ENCODE peak calls at places on chromosomes 7 and 10, in four cellular contexts. U is T-helper 9 cell; J is GM04504; A is stimulated activated CD8-positive, alpha-beta memory T cell treated with anti-CD3 and anti-CD28 coated beads, Interleukin-2, amount 100 ng/mL, for 1 hour. N is an unnamed sample.

GRCh38 chr7:92634924-92635519 is 44.8 kb upstream of the FAM133B start:
- DNase-seq in U (no peak), J (no peak), A (no peak), N (no peak)

GRCh38 chr10:96984512-96985225 is 152.6 kb downstream of the LCOR start:
- DNase-seq in U (no peak), J (no peak), A (no peak), N (no peak)

GRCh38 chr10:119409906-119410305 is 132.6 kb downstream of the RGS10 start:
- DNase-seq in U (no peak), J (no peak), A (no peak), N (peak)

GRCh38 chr10:29554660-29555059 is 80.1 kb downstream of the SVIL start:
- DNase-seq in U (no peak), J (no peak), A (no peak), N (no peak)

GRCh38 chr10:60384708-60385398 is 4.8 kb downstream of the ANK3 start:
- DNase-seq in U (no peak), J (peak), A (no peak), N (no peak)

GRCh38 chr7:117117172-117117571 is 163.9 kb downstream of the ST7 start:
- DNase-seq in U (no peak), J (no peak), A (no peak), N (no peak)

GRCh38 chr10:52682766-52683165 is 89.8 kb downstream of the MBL2 start:
- DNase-seq in U (no peak), J (no peak), A (no peak), N (no peak)

GRCh38 chr7:129363-130221 is 62.8 kb upstream of the FAM20C start:
- DNase-seq in U (no peak), J (peak), A (no peak), N (no peak)

GRCh38 chr10:93995598-93996271 is 2.0 kb downstream of the PLCE1 start:
- DNase-seq in U (no peak), J (no peak), A (no peak), N (no peak)

GRCh38 chr7:55140221-55140980 is 121.6 kb downstream of the EGFR start:
- DNase-seq in U (no peak), J (no peak), A (no peak), N (no peak)

GRCh38 chr7:6476596-6477374 is 29.0 kb upstream of the DAGLB start:
- DNase-seq in U (no peak), J (no peak), A (no peak), N (no peak)

GRCh38 chr10:100725041-100725440 is 20.3 kb upstream of the PAX2 start:
- DNase-seq in U (no peak), J (no peak), A (no peak), N (peak)

GRCh38 chr10:115049957-115050356 is 43.2 kb upstream of the ATRNL1 start:
- DNase-seq in U (no peak), J (no peak), A (no peak), N (no peak)

GRCh38 chr10:3806603-3807002 is 21.6 kb upstream of the KLF6 start:
- DNase-seq in U (no peak), J (no peak), A (no peak), N (no peak)

GRCh38 chr10:96089670-96090462 is 40.2 kb upstream of the ZNF518A start:
- DNase-seq in U (peak), J (peak), A (peak), N (peak)

GRCh38 chr7:15007507-15007906 is 105.0 kb upstream of the DGKB start:
- DNase-seq in U (no peak), J (no peak), A (no peak), N (no peak)

GRCh38 chr10:14144491-14144890 is 186.2 kb downstream of the FRMD4A start:
- DNase-seq in U (no peak), J (no peak), A (no peak), N (no peak)

GRCh38 chr7:70833726-70834125 is 298.2 kb upstream of the GALNT17 start:
- DNase-seq in U (no peak), J (peak), A (no peak), N (no peak)